ENCODE peak calls at places on chromosome 1, in nine cellular contexts. H is IMR-90; Y is uterus; T is C1 segment of cervical spinal cord; O is AG04450; L is stimulated activated CD4-positive, alpha-beta T cell treated with anti-CD3 and anti-CD28 coated beads, Interleukin-2, amount 100 ng/mL, for 24 hours; U is aorta; K is cardiac fibroblast; Z is A549. Q is an unnamed sample.

GRCh38 chr1:41495171-41495948 is 10.9 kb upstream of the EDN2 start:
- DNase-seq in H (peak; percentile 21), Y (no peak), T (no peak), O (no peak), L (no peak), U (no peak), K (peak; percentile 42), Z (peak; percentile 64), Q (no peak)

GRCh38 chr1:6873298-6874015 is 88.2 kb downstream of the CAMTA1 start:
- DNase-seq in H (peak; percentile 59), Y (no peak), T (no peak), O (no peak), L (no peak), U (no peak), K (peak; percentile 53), Z (no peak), Q (no peak)

GRCh38 chr1:179351281-179351680 is 14.5 kb upstream of the AXDND1 start:
- DNase-seq in H (no peak), Y (no peak), T (no peak), O (no peak), L (no peak), U (no peak), K (peak; percentile 9), Z (no peak), Q (no peak)

GRCh38 chr1:233627376-233627775 is 13.5 kb downstream of the KCNK1 start:
- DNase-seq in H (no peak), Y (no peak), T (no peak), O (no peak), L (peak; percentile 48), U (no peak), K (no peak), Z (no peak), Q (no peak)

GRCh38 chr1:116763787-116764465 is 9.7 kb downstream of the CD2 start:
- DNase-seq in H (no peak), Y (no peak), T (no peak), O (no peak), L (peak; percentile 74), U (no peak), K (no peak), Z (peak; percentile 8), Q (no peak)

GRCh38 chr1:234862944-234863515 is 253.1 kb upstream of the IRF2BP2 start:
- DNase-seq in H (peak; percentile 68), Y (peak; percentile 70), T (peak; percentile 29), O (no peak), L (no peak), U (peak; percentile 89), K (peak; percentile 80), Z (no peak), Q (peak; percentile 61)

GRCh38 chr1:58704616-58705021 is 4.8 kb upstream of the MYSM1 start:
- DNase-seq in H (no peak), Y (no peak), T (no peak), O (no peak), L (no peak), U (no peak), K (no peak), Z (no peak), Q (no peak)

GRCh38 chr1:38296047-38296446 is 249.5 kb upstream of the POU3F1 start:
- DNase-seq in H (no peak), Y (no peak), T (no peak), O (no peak), L (no peak), U (no peak), K (no peak), Z (no peak), Q (no peak)

GRCh38 chr1:221468556-221468955 is 273.3 kb downstream of the DUSP10 start:
- DNase-seq in H (no peak), Y (no peak), T (no peak), O (no peak), L (no peak), U (no peak), K (no peak), Z (no peak), Q (no peak)

GRCh38 chr1:225677350-225678124 is 24.6 kb upstream of the ENAH start:
- DNase-seq in H (no peak), Y (no peak), T (no peak), O (no peak), L (no peak), U (no peak), K (no peak), Z (no peak), Q (no peak)

GRCh38 chr1:38559180-38559874 is 300.2 kb downstream of the RRAGC start:
- DNase-seq in H (no peak), Y (no peak), T (no peak), O (no peak), L (peak; percentile 81), U (no peak), K (no peak), Z (no peak), Q (no peak)

GRCh38 chr1:232477728-232478127 is 152.2 kb downstream of the SIPA1L2 start:
- DNase-seq in H (peak; percentile 98), Y (no peak), T (no peak), O (peak; percentile 79), L (no peak), U (no peak), K (peak; percentile 85), Z (no peak), Q (peak; percentile 96)

GRCh38 chr1:93738075-93738622 is 56.5 kb upstream of the BCAR3 start:
- DNase-seq in H (peak; percentile 90), Y (no peak), T (no peak), O (peak; percentile 72), L (no peak), U (no peak), K (peak; percentile 93), Z (peak; percentile 63), Q (peak; percentile 96)

GRCh38 chr1:94620345-94621031 is 78.9 kb upstream of the F3 start:
- DNase-seq in H (no peak), Y (no peak), T (no peak), O (no peak), L (no peak), U (no peak), K (no peak), Z (no peak), Q (no peak)

GRCh38 chr1:241749041-241749798 is 97.1 kb downstream of the WDR64 start:
- DNase-seq in H (no peak), Y (no peak), T (no peak), O (no peak), L (no peak), U (no peak), K (peak; percentile 20), Z (no peak), Q (no peak)

GRCh38 chr1:162580315-162580714 is 18.8 kb downstream of the UAP1 start:
- DNase-seq in H (no peak), Y (no peak), T (no peak), O (no peak), L (no peak), U (no peak), K (no peak), Z (no peak), Q (no peak)

GRCh38 chr1:159889821-159890252 is 10.1 kb downstream of the CFAP45 start:
- DNase-seq in H (peak; percentile 96), Y (no peak), T (no peak), O (peak; percentile 78), L (no peak), U (no peak), K (peak; percentile 93), Z (peak; percentile 29), Q (peak; percentile 100)

GRCh38 chr1:17217607-17218006 is 12.7 kb downstream of the PADI1 start:
- DNase-seq in H (no peak), Y (no peak), T (no peak), O (no peak), L (no peak), U (no peak), K (no peak), Z (no peak), Q (no peak)

GRCh38 chr1:63663301-63663700 is 70.1 kb downstream of the PGM1 start:
- DNase-seq in H (peak; percentile 77), Y (no peak), T (no peak), O (no peak), L (no peak), U (no peak), K (peak; percentile 75), Z (peak; percentile 62), Q (peak; percentile 54)

GRCh38 chr1:197451424-197451823 is 183.4 kb downstream of the CRB1 start:
- DNase-seq in H (peak; percentile 70), Y (no peak), T (no peak), O (no peak), L (no peak), U (no peak), K (no peak), Z (no peak), Q (no peak)

GRCh38 chr1:37794372-37795339 is 1.0 kb downstream of the MANEAL start:
- DNase-seq in H (no peak), Y (no peak), T (peak; percentile 5), O (no peak), L (no peak), U (no peak), K (no peak), Z (no peak), Q (no peak)

GRCh38 chr1:112894561-112895011 is 61.4 kb downstream of the SLC16A1 start:
- DNase-seq in H (no peak), Y (no peak), T (no peak), O (no peak), L (no peak), U (no peak), K (no peak), Z (no peak), Q (no peak)

GRCh38 chr1:59107916-59108315 is 189.0 kb upstream of the FGGY start:
- DNase-seq in H (no peak), Y (no peak), T (no peak), O (no peak), L (no peak), U (no peak), K (no peak), Z (no peak), Q (no peak)

GRCh38 chr1:214700381-214700780 is 97.4 kb downstream of the CENPF start:
- DNase-seq in H (no peak), Y (no peak), T (no peak), O (no peak), L (no peak), U (no peak), K (no peak), Z (no peak), Q (no peak)

GRCh38 chr1:201904579-201904978 is 15.9 kb downstream of the SHISA4 start:
- DNase-seq in H (peak; percentile 94), Y (peak; percentile 80), T (no peak), O (peak; percentile 91), L (no peak), U (peak; percentile 84), K (peak; percentile 88), Z (no peak), Q (no peak)

GRCh38 chr1:243549791-243550190 is 293.9 kb downstream of the SDCCAG8 start:
- DNase-seq in H (no peak), Y (no peak), T (no peak), O (no peak), L (no peak), U (no peak), K (peak; percentile 59), Z (no peak), Q (no peak)

GRCh38 chr1:167360120-167360519 is 139.4 kb downstream of the POU2F1 start:
- DNase-seq in H (peak; percentile 41), Y (no peak), T (no peak), O (no peak), L (no peak), U (no peak), K (no peak), Z (no peak), Q (no peak)

GRCh38 chr1:32138965-32139364 is 31.1 kb downstream of the KPNA6 start:
- DNase-seq in H (peak; percentile 55), Y (no peak), T (no peak), O (no peak), L (no peak), U (no peak), K (peak; percentile 57), Z (peak; percentile 21), Q (no peak)

GRCh38 chr1:32939655-32940371 is 24.8 kb downstream of the RNF19B start:
- DNase-seq in H (peak; percentile 96), Y (peak; percentile 76), T (no peak), O (peak; percentile 80), L (no peak), U (no peak), K (peak; percentile 92), Z (no peak), Q (peak; percentile 72)